ENCODE peak calls at places on chromosomes 11 and 22, in eight cellular contexts. R is NCI-H524; F is activated CD4-positive, alpha-beta T cell treated with anti-CD3 and anti-CD28 coated beads, Interleukin-2, amount 50 U/mL, for 1 hour; Z is HS-27A; M is activated naive CD4-positive, alpha-beta T cell treated with Interleukin-2 at 50 U/mL for 16 hours; Y is tibial nerve; B is iPS-NIHi11; O is right lobe of liver. L is an unnamed sample.

GRCh38 chr11:2788751-2789140 is 89.0 kb upstream of the KCNQ1OT1 start:
- DNase-seq in F (no peak), B (no peak), Z (no peak), O (peak), R (no peak), M (no peak), Y (no peak), L (no peak)

GRCh38 chr11:13446444-13446843 is 16.6 kb downstream of the BTBD10 start:
- DNase-seq in M (no peak), B (no peak), Z (no peak), F (no peak), R (no peak), Y (no peak), O (no peak), L (no peak)

GRCh38 chr22:31829505-31829904 is 75.7 kb downstream of the DEPDC5 start:
- DNase-seq in O (no peak), R (peak), Y (no peak), B (no peak), Z (peak), M (peak), F (no peak), L (peak)

GRCh38 chr11:113496026-113496651 is 20.9 kb upstream of the DRD2 start:
- DNase-seq in B (no peak), R (no peak), Z (no peak), M (no peak), Y (no peak), O (no peak), F (no peak), L (no peak)

GRCh38 chr22:20862540-20862939 is 3.7 kb downstream of the SNAP29 start:
- DNase-seq in M (no peak), Z (no peak), O (no peak), B (no peak), R (no peak), Y (no peak), F (no peak), L (no peak)

GRCh38 chr11:68120212-68121066 is 749 bp downstream of the CHKA start:
- DNase-seq in B (peak), R (peak), M (peak), O (peak), Y (peak), F (peak), Z (no peak), L (peak)

GRCh38 chr22:50734986-50735738 is 2.8 kb upstream of the ACR start:
- DNase-seq in M (no peak), Y (peak), O (no peak), B (no peak), Z (no peak), F (no peak), R (no peak), L (peak)

GRCh38 chr11:78635814-78636506 is 61.3 kb upstream of the NARS2 start:
- DNase-seq in O (no peak), Z (no peak), Y (no peak), R (no peak), F (no peak), M (no peak), B (no peak), L (no peak)